ENCODE peak calls at places on chromosomes 6 and 20, in nine cellular contexts. One of them, this sample, is unnamed.

GRCh38 chr20:44601801-44602204 is 19.4 kb downstream of the PKIG start:
- DNase-seq in MCF 10A: peak
- DNase-seq in A673: peak
- DNase-seq in AG04449: peak
- DNase-seq in left ventricle myocardium inferior: peak
- DNase-seq in GM12865: no peak
- DNase-seq in GM12864: no peak
- DNase-seq in AG10803: peak
- DNase-seq in RWPE2: peak
- DNase-seq in this sample: no peak

GRCh38 chr6:137722749-137723272 is 144.2 kb upstream of the TNFAIP3 start:
- DNase-seq in A673: no peak
- DNase-seq in RWPE2: no peak
- DNase-seq in AG10803: peak
- DNase-seq in GM12864: no peak
- DNase-seq in MCF 10A: no peak
- DNase-seq in AG04449: no peak
- DNase-seq in GM12865: peak
- DNase-seq in left ventricle myocardium inferior: no peak
- DNase-seq in this sample: peak

GRCh38 chr6:43386492-43386891 is 17.0 kb upstream of the ZNF318 start:
- DNase-seq in AG04449: no peak
- DNase-seq in left ventricle myocardium inferior: no peak
- DNase-seq in MCF 10A: peak
- DNase-seq in AG10803: peak
- DNase-seq in GM12865: peak
- DNase-seq in A673: peak
- DNase-seq in GM12864: no peak
- DNase-seq in RWPE2: no peak
- DNase-seq in this sample: peak

GRCh38 chr20:2131366-2131765 is 29.7 kb downstream of the STK35 start:
- DNase-seq in AG04449: no peak
- DNase-seq in A673: no peak
- DNase-seq in RWPE2: no peak
- DNase-seq in GM12864: no peak
- DNase-seq in MCF 10A: peak
- DNase-seq in AG10803: peak
- DNase-seq in left ventricle myocardium inferior: no peak
- DNase-seq in GM12865: no peak
- DNase-seq in this sample: no peak

GRCh38 chr6:1873781-1874180 is 264.1 kb downstream of the FOXC1 start:
- DNase-seq in A673: no peak
- DNase-seq in RWPE2: no peak
- DNase-seq in MCF 10A: no peak
- DNase-seq in left ventricle myocardium inferior: no peak
- DNase-seq in GM12865: no peak
- DNase-seq in GM12864: no peak
- DNase-seq in AG04449: no peak
- DNase-seq in AG10803: no peak
- DNase-seq in this sample: no peak

GRCh38 chr6:75205776-75206334 is at the start of gene COL12A1:
- DNase-seq in RWPE2: peak
- DNase-seq in GM12865: no peak
- DNase-seq in left ventricle myocardium inferior: peak
- DNase-seq in A673: peak
- DNase-seq in GM12864: no peak
- DNase-seq in AG04449: peak
- DNase-seq in MCF 10A: peak
- DNase-seq in AG10803: peak
- DNase-seq in this sample: peak

GRCh38 chr20:43658068-43658722 is 8.7 kb upstream of the MYBL2 start:
- DNase-seq in AG10803: peak
- DNase-seq in AG04449: no peak
- DNase-seq in RWPE2: no peak
- DNase-seq in A673: no peak
- DNase-seq in MCF 10A: peak
- DNase-seq in GM12864: no peak
- DNase-seq in GM12865: peak
- DNase-seq in left ventricle myocardium inferior: no peak
- DNase-seq in this sample: no peak

GRCh38 chr20:51322164-51322707 is 220.3 kb downstream of the NFATC2 start:
- DNase-seq in A673: no peak
- DNase-seq in RWPE2: no peak
- DNase-seq in MCF 10A: no peak
- DNase-seq in GM12864: no peak
- DNase-seq in AG04449: no peak
- DNase-seq in GM12865: no peak
- DNase-seq in left ventricle myocardium inferior: no peak
- DNase-seq in AG10803: no peak
- DNase-seq in this sample: no peak

GRCh38 chr6:56096454-56096853 is 150.9 kb downstream of the COL21A1 start:
- DNase-seq in GM12865: no peak
- DNase-seq in MCF 10A: no peak
- DNase-seq in left ventricle myocardium inferior: no peak
- DNase-seq in A673: peak
- DNase-seq in RWPE2: no peak
- DNase-seq in GM12864: no peak
- DNase-seq in AG04449: no peak
- DNase-seq in AG10803: no peak
- DNase-seq in this sample: no peak

GRCh38 chr6:53728570-53729194 is 63.1 kb upstream of the KLHL31 start:
- DNase-seq in RWPE2: no peak
- DNase-seq in A673: peak
- DNase-seq in MCF 10A: peak
- DNase-seq in AG04449: no peak
- DNase-seq in GM12865: peak
- DNase-seq in AG10803: peak
- DNase-seq in left ventricle myocardium inferior: peak
- DNase-seq in GM12864: no peak
- DNase-seq in this sample: peak

GRCh38 chr6:163010145-163010544 is 282.4 kb downstream of the PACRG start:
- DNase-seq in GM12864: no peak
- DNase-seq in MCF 10A: no peak
- DNase-seq in AG10803: no peak
- DNase-seq in left ventricle myocardium inferior: no peak
- DNase-seq in RWPE2: no peak
- DNase-seq in A673: no peak
- DNase-seq in AG04449: no peak
- DNase-seq in GM12865: no peak
- DNase-seq in this sample: no peak

GRCh38 chr6:50720623-50721022 is 7.3 kb downstream of the TFAP2D start:
- DNase-seq in GM12865: peak
- DNase-seq in A673: peak
- DNase-seq in left ventricle myocardium inferior: no peak
- DNase-seq in RWPE2: no peak
- DNase-seq in MCF 10A: peak
- DNase-seq in AG04449: no peak
- DNase-seq in GM12864: no peak
- DNase-seq in AG10803: peak
- DNase-seq in this sample: no peak

GRCh38 chr6:164216368-164216767 is 801.9 kb downstream of the QKI start:
- DNase-seq in AG04449: no peak
- DNase-seq in GM12864: no peak
- DNase-seq in AG10803: no peak
- DNase-seq in MCF 10A: no peak
- DNase-seq in A673: no peak
- DNase-seq in GM12865: no peak
- DNase-seq in RWPE2: no peak
- DNase-seq in left ventricle myocardium inferior: no peak
- DNase-seq in this sample: no peak

GRCh38 chr6:155690820-155691219 is 235.2 kb upstream of the NOX3 start:
- DNase-seq in left ventricle myocardium inferior: no peak
- DNase-seq in A673: no peak
- DNase-seq in AG04449: no peak
- DNase-seq in GM12864: no peak
- DNase-seq in AG10803: no peak
- DNase-seq in GM12865: no peak
- DNase-seq in MCF 10A: no peak
- DNase-seq in RWPE2: no peak
- DNase-seq in this sample: no peak

GRCh38 chr6:44373787-44374186 is 13.7 kb upstream of the CDC5L start:
- DNase-seq in AG10803: no peak
- DNase-seq in left ventricle myocardium inferior: no peak
- DNase-seq in MCF 10A: no peak
- DNase-seq in GM12864: no peak
- DNase-seq in RWPE2: no peak
- DNase-seq in A673: no peak
- DNase-seq in AG04449: no peak
- DNase-seq in GM12865: no peak
- DNase-seq in this sample: no peak

GRCh38 chr6:117352466-117353081 is 73.2 kb downstream of the ROS1 start:
- DNase-seq in AG10803: peak
- DNase-seq in GM12864: no peak
- DNase-seq in left ventricle myocardium inferior: no peak
- DNase-seq in RWPE2: no peak
- DNase-seq in MCF 10A: peak
- DNase-seq in GM12865: peak
- DNase-seq in A673: peak
- DNase-seq in AG04449: no peak
- DNase-seq in this sample: no peak
- TF ChIP-seq CTCF in AG10803: peak
- TF ChIP-seq CTCF in GM12864: peak
- TF ChIP-seq CTCF in left ventricle myocardium inferior: peak
- TF ChIP-seq CTCF in RWPE2: peak
- TF ChIP-seq CTCF in MCF 10A: peak
- TF ChIP-seq CTCF in GM12865: peak
- TF ChIP-seq CTCF in A673: peak
- TF ChIP-seq CTCF in AG04449: peak
- TF ChIP-seq CTCF in this sample: peak

DNA sequence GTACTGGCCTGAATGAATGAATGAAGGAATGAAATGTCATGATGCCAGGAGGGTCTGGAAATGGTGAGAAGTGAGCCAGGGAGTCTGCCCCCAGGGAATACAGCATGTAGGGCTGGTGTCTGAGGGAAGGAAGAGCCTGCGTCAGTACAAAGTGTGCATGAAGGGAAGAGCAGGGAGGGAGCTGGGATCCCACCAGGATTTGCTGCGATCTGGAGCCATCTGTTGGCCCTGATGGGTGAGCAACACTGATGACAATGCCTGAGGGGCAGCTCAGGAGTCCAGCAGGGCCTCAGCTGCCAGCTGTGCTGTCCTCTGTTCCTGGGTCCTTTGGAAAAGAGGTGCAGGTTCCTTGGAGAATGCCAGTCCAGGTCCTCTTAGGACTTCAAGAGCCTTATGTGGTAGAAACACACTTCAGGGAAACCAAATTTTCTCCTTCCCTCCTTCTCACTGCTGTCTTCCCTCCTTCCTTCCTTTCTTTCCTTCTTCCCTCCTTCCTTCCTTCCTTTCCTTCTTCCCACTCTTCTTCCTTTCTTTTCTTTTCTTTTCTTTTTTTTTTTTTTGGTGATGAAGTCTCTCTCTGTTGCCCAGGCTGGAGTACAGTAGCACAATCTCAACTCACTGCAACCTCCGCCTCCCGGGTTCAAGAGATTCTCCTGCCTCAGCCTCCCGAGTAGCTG is 11.5 kb downstream of the BPI start:
- DNase-seq in left ventricle myocardium inferior: no peak
- DNase-seq in A673: peak
- DNase-seq in GM12864: no peak
- DNase-seq in AG04449: peak
- DNase-seq in GM12865: no peak
- DNase-seq in AG10803: peak
- DNase-seq in RWPE2: no peak
- DNase-seq in MCF 10A: peak
- DNase-seq in this sample: no peak
- TF ChIP-seq CTCF in left ventricle myocardium inferior: no peak
- TF ChIP-seq CTCF in A673: peak
- TF ChIP-seq CTCF in GM12864: no peak
- TF ChIP-seq CTCF in AG04449: peak
- TF ChIP-seq CTCF in GM12865: no peak
- TF ChIP-seq CTCF in AG10803: no peak
- TF ChIP-seq CTCF in RWPE2: peak
- TF ChIP-seq CTCF in MCF 10A: no peak
- TF ChIP-seq CTCF in this sample: no peak

DNA sequence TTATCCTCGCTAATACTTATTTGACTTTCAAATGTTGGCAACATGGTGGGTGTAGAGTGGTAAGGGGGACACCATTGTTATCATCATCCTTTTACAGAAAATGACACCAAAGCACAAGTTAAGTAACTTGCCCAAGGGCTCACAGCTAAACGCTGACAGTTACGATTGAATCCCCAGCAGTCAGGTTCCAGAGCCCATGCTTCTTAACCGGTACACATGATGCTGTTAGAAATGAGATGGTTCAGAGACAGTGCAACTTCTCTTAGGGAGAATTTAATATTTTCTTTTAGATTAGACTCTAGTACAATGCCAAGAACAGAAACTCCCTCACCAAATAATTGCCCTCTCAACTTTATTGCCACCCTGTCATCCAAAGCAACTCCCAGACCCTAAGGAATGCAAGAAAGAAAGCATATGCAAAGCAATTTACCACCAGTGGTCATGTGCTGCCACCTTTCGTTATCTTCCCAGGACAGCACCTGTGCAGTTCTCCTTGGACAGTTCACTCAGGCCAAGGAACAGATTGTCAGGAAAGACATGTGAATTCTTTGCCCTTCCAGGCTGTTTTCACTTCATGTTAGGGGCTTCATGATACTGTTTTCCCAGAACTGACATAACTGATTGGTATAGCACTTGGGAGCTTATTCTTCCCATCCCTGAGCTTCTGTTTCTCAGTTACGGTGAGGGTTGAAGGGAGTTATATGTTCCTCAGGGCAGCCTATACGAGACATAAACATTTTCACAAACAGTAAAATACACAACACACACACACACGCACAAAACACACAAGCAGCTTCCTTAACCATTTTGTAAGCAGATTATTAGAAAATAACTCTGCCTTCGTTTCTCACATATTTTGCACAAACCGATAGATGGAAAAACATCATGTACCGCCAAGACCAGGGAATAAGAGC is 5.1 kb downstream of the HLA-DMA start:
- DNase-seq in AG10803: peak
- DNase-seq in AG04449: no peak
- DNase-seq in left ventricle myocardium inferior: no peak
- DNase-seq in MCF 10A: peak
- DNase-seq in GM12865: peak
- DNase-seq in A673: peak
- DNase-seq in GM12864: no peak
- DNase-seq in RWPE2: no peak
- DNase-seq in this sample: no peak
- TF ChIP-seq CTCF in AG10803: peak
- TF ChIP-seq CTCF in AG04449: peak
- TF ChIP-seq CTCF in left ventricle myocardium inferior: peak
- TF ChIP-seq CTCF in MCF 10A: peak
- TF ChIP-seq CTCF in GM12865: peak
- TF ChIP-seq CTCF in A673: peak
- TF ChIP-seq CTCF in GM12864: peak
- TF ChIP-seq CTCF in RWPE2: peak
- TF ChIP-seq CTCF in this sample: peak

DNA sequence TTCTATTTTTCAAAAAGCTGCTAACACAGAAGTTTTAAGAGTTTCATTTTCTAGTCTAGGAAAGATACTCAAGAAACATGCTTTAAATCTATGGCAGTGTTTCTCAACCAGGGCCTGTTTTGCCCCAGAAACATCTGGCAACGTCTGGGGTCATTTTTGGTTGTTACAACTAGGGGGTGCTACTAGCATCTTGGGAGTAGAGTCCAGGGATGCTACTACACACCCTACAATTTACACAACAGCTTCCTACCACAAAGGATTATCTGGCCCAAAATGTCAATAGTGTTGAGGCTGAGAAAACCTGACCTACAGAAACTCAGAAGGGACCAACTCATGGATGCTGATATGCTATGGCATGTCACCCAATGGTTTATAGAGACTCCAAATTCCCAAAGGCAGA is 24.4 kb downstream of the SERAC1 start:
- DNase-seq in left ventricle myocardium inferior: no peak
- DNase-seq in AG10803: peak
- DNase-seq in AG04449: no peak
- DNase-seq in RWPE2: no peak
- DNase-seq in GM12864: no peak
- DNase-seq in A673: peak
- DNase-seq in GM12865: peak
- DNase-seq in MCF 10A: peak
- DNase-seq in this sample: peak
- TF ChIP-seq CTCF in left ventricle myocardium inferior: no peak
- TF ChIP-seq CTCF in AG10803: peak
- TF ChIP-seq CTCF in AG04449: no peak
- TF ChIP-seq CTCF in RWPE2: no peak
- TF ChIP-seq CTCF in GM12864: peak
- TF ChIP-seq CTCF in A673: peak
- TF ChIP-seq CTCF in GM12865: peak
- TF ChIP-seq CTCF in MCF 10A: peak
- TF ChIP-seq CTCF in this sample: no peak